ENCODE peak calls at places on chromosomes 2 and 18, in six cellular contexts. H is mesenchymal stem cell; T is dorsolateral prefrontal cortex; O is naive thymus-derived CD4-positive, alpha-beta T cell; X is breast epithelium; L is psoas muscle. I is an unnamed sample.

GRCh38 chr2:223779877-223780276 is 57.5 kb downstream of the AP1S3 start:
- DNase-seq in H (peak; percentile 25), T (no peak), O (peak; percentile 32), X (no peak), L (no peak), I (peak; percentile 49)

GRCh38 chr18:38241216-38241615 is 675.6 kb upstream of the CELF4 start:
- DNase-seq in H (no peak), T (no peak), O (no peak), X (no peak), L (no peak), I (no peak)

GRCh38 chr18:10057808-10058791 is 144.3 kb downstream of the VAPA start:
- DNase-seq in H (peak; percentile 81), T (no peak), O (no peak), X (no peak), L (no peak), I (peak; percentile 23)

GRCh38 chr2:26526589-26526988 is 48.7 kb upstream of the OTOF start:
- DNase-seq in H (no peak), T (no peak), O (no peak), X (no peak), L (no peak), I (peak; percentile 64)

GRCh38 chr2:218962859-218963492 is 3.5 kb downstream of the CDK5R2 start:
- DNase-seq in H (peak; percentile 42), T (peak; percentile 50), O (peak; percentile 71), X (no peak), L (peak; percentile 81), I (peak; percentile 71)

GRCh38 chr18:36613069-36613468 is 215.7 kb downstream of the TPGS2 start:
- DNase-seq in H (no peak), T (no peak), O (no peak), X (no peak), L (no peak), I (no peak)

GRCh38 chr2:88950010-88950409 is 258.5 kb downstream of the RPIA start:
- DNase-seq in H (no peak), T (no peak), O (no peak), X (no peak), L (no peak), I (peak; percentile 9)

GRCh38 chr2:16487686-16488085 is 177.9 kb downstream of the CYRIA start:
- DNase-seq in H (peak; percentile 26), T (no peak), O (no peak), X (no peak), L (no peak), I (peak; percentile 25)

GRCh38 chr2:65420712-65421431 is 11.5 kb downstream of the SPRED2 start:
- DNase-seq in H (peak; percentile 87), T (no peak), O (no peak), X (no peak), L (no peak), I (peak; percentile 26)

GRCh38 chr18:56322403-56322802 is 316.0 kb downstream of the TXNL1 start:
- DNase-seq in H (no peak), T (no peak), O (no peak), X (no peak), L (peak; percentile 50), I (no peak)

GRCh38 chr2:219358170-219359075 is 25.9 kb upstream of the RESP18 start:
- DNase-seq in H (no peak), T (no peak), O (no peak), X (no peak), L (no peak), I (no peak)

GRCh38 chr2:75609937-75610508 is 36.6 kb upstream of the MRPL19 start:
- DNase-seq in H (no peak), T (no peak), O (no peak), X (no peak), L (no peak), I (no peak)

GRCh38 chr2:98378901-98379300 is 32.6 kb downstream of the CNGA3 start:
- DNase-seq in H (peak; percentile 13), T (no peak), O (no peak), X (no peak), L (no peak), I (peak; percentile 28)

GRCh38 chr2:95332036-95332435 is 34.9 kb downstream of the KCNIP3 start:
- DNase-seq in H (no peak), T (no peak), O (no peak), X (no peak), L (peak; percentile 8), I (no peak)

GRCh38 chr2:206562375-206562774 is 79.9 kb upstream of the FAM237A start:
- DNase-seq in H (peak; percentile 36), T (no peak), O (no peak), X (no peak), L (no peak), I (no peak)

GRCh38 chr2:161938335-161938734 is 135.7 kb downstream of the DPP4 start:
- DNase-seq in H (no peak), T (no peak), O (no peak), X (no peak), L (no peak), I (no peak)

GRCh38 chr2:187547353-187547979 is 6.8 kb downstream of the TFPI start:
- DNase-seq in H (peak; percentile 97), T (no peak), O (no peak), X (no peak), L (peak; percentile 53), I (peak; percentile 38)

GRCh38 chr2:13652531-13653313 is 936.0 kb downstream of the TRIB2 start:
- DNase-seq in H (peak; percentile 43), T (no peak), O (no peak), X (no peak), L (no peak), I (peak; percentile 56)

GRCh38 chr18:59902180-59902992 is 2.6 kb downstream of the PMAIP1 start:
- DNase-seq in H (peak; percentile 88), T (no peak), O (no peak), X (no peak), L (no peak), I (no peak)

GRCh38 chr2:192000196-192000990 is 153.5 kb upstream of the CAVIN2 start:
- DNase-seq in H (no peak), T (no peak), O (no peak), X (no peak), L (no peak), I (no peak)

GRCh38 chr18:76859474-76860339 is 37.4 kb downstream of the ZNF236 start:
- DNase-seq in H (no peak), T (no peak), O (peak; percentile 43), X (no peak), L (no peak), I (no peak)

GRCh38 chr2:109348645-109349554 is 219.9 kb downstream of the SH3RF3 start:
- DNase-seq in H (no peak), T (no peak), O (no peak), X (no peak), L (no peak), I (no peak)

GRCh38 chr2:178891265-178891958 is 84.2 kb upstream of the TTN start:
- DNase-seq in H (peak; percentile 70), T (no peak), O (peak; percentile 49), X (no peak), L (peak; percentile 63), I (peak; percentile 37)

GRCh38 chr2:78145997-78146722 is 624.0 kb upstream of the LRRTM4 start:
- DNase-seq in H (no peak), T (no peak), O (no peak), X (no peak), L (no peak), I (no peak)

GRCh38 chr2:7725132-7725849 is 808.1 kb downstream of the RNF144A start:
- DNase-seq in H (peak; percentile 9), T (no peak), O (no peak), X (no peak), L (no peak), I (no peak)

GRCh38 chr2:67260348-67261277 is 136.5 kb upstream of the ETAA1 start:
- DNase-seq in H (peak; percentile 97), T (no peak), O (no peak), X (no peak), L (peak; percentile 71), I (peak; percentile 21)

GRCh38 chr2:67256892-67257291 is 140.2 kb upstream of the ETAA1 start:
- DNase-seq in H (peak; percentile 55), T (no peak), O (no peak), X (no peak), L (no peak), I (no peak)

GRCh38 chr2:67255933-67256615 is 141.1 kb upstream of the ETAA1 start:
- DNase-seq in H (peak; percentile 89), T (no peak), O (no peak), X (no peak), L (no peak), I (peak; percentile 48)

GRCh38 chr2:67259581-67260347 is 137.4 kb upstream of the ETAA1 start:
- DNase-seq in H (peak; percentile 82), T (no peak), O (no peak), X (no peak), L (no peak), I (peak; percentile 46)
- H3K27ac ChIP-seq in H (peak overlapping the region; percentile 92), T (no peak overlapping the region), O (no peak overlapping the region), X (peak overlapping the region; percentile 51), L (peak overlapping the region; percentile 67), I (peak overlapping the region; percentile 45)

GRCh38 chr2:120734930-120735611 is 597 bp upstream of the GLI2 start:
- DNase-seq in H (peak; percentile 60), T (no peak), O (peak; percentile 11), X (no peak), L (no peak), I (no peak)
- H3K27ac ChIP-seq in H (no peak overlapping the region), T (no peak overlapping the region), O (no peak overlapping the region), X (peak overlapping the region; percentile 89), L (no peak overlapping the region), I (peak overlapping the region; percentile 83)

GRCh38 chr18:49561127-49561376 is 805 bp upstream of the LIPG start:
- DNase-seq in H (peak; percentile 43), T (no peak), O (no peak), X (no peak), L (no peak), I (no peak)
- H3K27ac ChIP-seq in H (no peak overlapping the region), T (no peak overlapping the region), O (no peak overlapping the region), X (no peak overlapping the region), L (no peak overlapping the region), I (no peak overlapping the region)

DNA sequence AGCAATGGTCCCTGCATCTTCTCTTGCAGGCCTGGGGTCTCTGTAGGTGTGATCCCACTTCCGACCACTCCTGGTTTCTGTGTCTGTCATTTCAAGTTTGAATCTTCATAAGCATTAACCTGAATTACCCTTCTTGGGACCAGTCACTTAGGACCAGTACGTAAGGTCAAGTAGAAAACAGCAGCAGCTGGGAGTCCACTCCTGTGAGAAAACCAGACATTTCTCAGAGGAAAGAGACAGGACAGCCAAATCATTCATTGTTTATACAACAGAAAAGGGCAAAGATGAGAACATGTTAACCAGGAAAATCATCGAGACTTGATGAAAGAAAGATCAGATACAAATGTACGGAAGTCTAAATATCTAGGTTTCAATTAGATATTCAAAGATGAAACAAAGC is 163.0 kb downstream of the MREG start:
- DNase-seq in H (peak; percentile 66), T (no peak), O (no peak), X (no peak), L (no peak), I (no peak)
- H3K27ac ChIP-seq in H (peak overlapping the region; percentile 24), T (no peak overlapping the region), O (no peak overlapping the region), X (no peak overlapping the region), L (no peak overlapping the region), I (no peak overlapping the region)

DNA sequence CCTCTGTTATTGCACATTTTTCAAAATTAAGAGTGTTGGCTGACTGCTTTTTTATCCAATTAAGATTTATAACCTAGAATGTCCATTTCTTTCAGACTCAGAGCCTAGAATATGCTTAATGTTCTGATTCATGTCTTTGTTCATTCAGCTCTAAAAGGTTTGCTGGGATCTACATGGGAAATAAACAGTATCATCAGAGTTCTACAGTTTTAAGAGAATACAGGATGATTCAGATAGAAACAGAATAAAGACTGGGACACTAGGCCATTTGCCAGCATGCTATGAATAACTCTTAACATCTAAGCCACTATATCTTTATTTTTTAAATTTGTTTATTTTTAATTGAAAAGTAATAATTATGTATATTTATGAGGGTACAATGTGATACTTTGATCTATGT is 713.6 kb upstream of the CHAC2 start:
- DNase-seq in H (no peak), T (no peak), O (no peak), X (no peak), L (no peak), I (no peak)
- H3K27ac ChIP-seq in H (no peak overlapping the region), T (no peak overlapping the region), O (no peak overlapping the region), X (no peak overlapping the region), L (no peak overlapping the region), I (no peak overlapping the region)